ENCODE peak calls at places on chromosomes 11 and 22, in five cellular contexts. One of them, this sample, is unnamed.

GRCh38 chr11:24585192-24585591 is 88.3 kb downstream of the LUZP2 start:
- DNase-seq in GM12878: no peak
- DNase-seq in K562: no peak
- DNase-seq in HepG2: no peak
- DNase-seq in SK-N-SH: no peak
- DNase-seq in this sample: no peak

GRCh38 chr11:128687321-128687720 is 6.6 kb upstream of the FLI1 start:
- DNase-seq in SK-N-SH: peak
- DNase-seq in GM12878: no peak
- DNase-seq in HepG2: no peak
- DNase-seq in K562: peak
- DNase-seq in this sample: no peak

GRCh38 chr22:31241200-31241599 is 29.1 kb downstream of the LIMK2 start:
- DNase-seq in GM12878: no peak
- DNase-seq in SK-N-SH: no peak
- DNase-seq in HepG2: peak
- DNase-seq in K562: peak
- DNase-seq in this sample: no peak

GRCh38 chr11:44305643-44306468 is 4.1 kb downstream of the ALX4 start:
- DNase-seq in GM12878: no peak
- DNase-seq in HepG2: no peak
- DNase-seq in K562: no peak
- DNase-seq in SK-N-SH: peak
- DNase-seq in this sample: no peak

GRCh38 chr11:124763156-124763947 is 1.3 kb upstream of the ESAM start:
- DNase-seq in SK-N-SH: peak
- DNase-seq in K562: peak
- DNase-seq in HepG2: peak
- DNase-seq in GM12878: no peak
- DNase-seq in this sample: peak

GRCh38 chr11:85685131-85685819 is 720 bp downstream of the CCDC89 start:
- DNase-seq in K562: no peak
- DNase-seq in SK-N-SH: peak
- DNase-seq in HepG2: no peak
- DNase-seq in GM12878: no peak
- DNase-seq in this sample: peak

GRCh38 chr11:6618117-6619020 is 853 bp downstream of the TPP1 start:
- DNase-seq in K562: peak
- DNase-seq in HepG2: peak
- DNase-seq in SK-N-SH: no peak
- DNase-seq in GM12878: no peak
- DNase-seq in this sample: peak

GRCh38 chr11:76419896-76420295 is 24.9 kb upstream of the EMSY start:
- DNase-seq in SK-N-SH: no peak
- DNase-seq in GM12878: no peak
- DNase-seq in HepG2: peak
- DNase-seq in K562: peak
- DNase-seq in this sample: peak

GRCh38 chr11:11243790-11244469 is 109.1 kb downstream of the CSNK2A3 start:
- DNase-seq in GM12878: no peak
- DNase-seq in K562: peak
- DNase-seq in HepG2: no peak
- DNase-seq in SK-N-SH: peak
- DNase-seq in this sample: peak

GRCh38 chr11:36411202-36411640 is 98.9 kb downstream of the TRAF6 start:
- DNase-seq in HepG2: no peak
- DNase-seq in SK-N-SH: no peak
- DNase-seq in GM12878: peak
- DNase-seq in K562: no peak
- DNase-seq in this sample: no peak

GRCh38 chr22:40928657-40929056 is 22.5 kb upstream of the RBX1 start:
- DNase-seq in K562: no peak
- DNase-seq in HepG2: no peak
- DNase-seq in GM12878: no peak
- DNase-seq in SK-N-SH: peak
- DNase-seq in this sample: no peak

GRCh38 chr11:74820763-74821162 is 72.1 kb downstream of the RNF169 start:
- DNase-seq in SK-N-SH: no peak
- DNase-seq in K562: no peak
- DNase-seq in GM12878: no peak
- DNase-seq in HepG2: peak
- DNase-seq in this sample: no peak

GRCh38 chr22:18111759-18112330 is 1.2 kb downstream of the TUBA8 start:
- DNase-seq in GM12878: no peak
- DNase-seq in K562: no peak
- DNase-seq in HepG2: no peak
- DNase-seq in SK-N-SH: no peak
- DNase-seq in this sample: no peak

GRCh38 chr11:15291885-15292284 is 177.2 kb downstream of the INSC start:
- DNase-seq in SK-N-SH: no peak
- DNase-seq in HepG2: no peak
- DNase-seq in GM12878: no peak
- DNase-seq in K562: no peak
- DNase-seq in this sample: no peak

GRCh38 chr11:73095613-73096012 is 46.5 kb downstream of the FCHSD2 start:
- DNase-seq in K562: no peak
- DNase-seq in SK-N-SH: no peak
- DNase-seq in GM12878: no peak
- DNase-seq in HepG2: no peak
- DNase-seq in this sample: no peak

GRCh38 chr11:110435780-110436717 is 6.3 kb downstream of the FDX1 start:
- DNase-seq in K562: peak
- DNase-seq in HepG2: no peak
- DNase-seq in SK-N-SH: no peak
- DNase-seq in GM12878: no peak
- DNase-seq in this sample: no peak

GRCh38 chr22:19109198-19110063 is 12.8 kb downstream of the DGCR2 start:
- DNase-seq in SK-N-SH: no peak
- DNase-seq in K562: no peak
- DNase-seq in GM12878: peak
- DNase-seq in HepG2: peak
- DNase-seq in this sample: no peak

GRCh38 chr11:1422981-1423380 is 33.2 kb downstream of the BRSK2 start:
- DNase-seq in HepG2: no peak
- DNase-seq in K562: no peak
- DNase-seq in GM12878: no peak
- DNase-seq in SK-N-SH: no peak
- DNase-seq in this sample: no peak

GRCh38 chr11:46712874-46713576 is 6.0 kb upstream of the F2 start:
- DNase-seq in SK-N-SH: no peak
- DNase-seq in HepG2: no peak
- DNase-seq in K562: no peak
- DNase-seq in GM12878: no peak
- DNase-seq in this sample: no peak

GRCh38 chr11:105022998-105023397 is at the start of gene CASP5:
- DNase-seq in SK-N-SH: no peak
- DNase-seq in GM12878: no peak
- DNase-seq in HepG2: no peak
- DNase-seq in K562: no peak
- DNase-seq in this sample: no peak

GRCh38 chr11:74162688-74163467 is 7.9 kb downstream of the C2CD3 start:
- DNase-seq in HepG2: no peak
- DNase-seq in GM12878: peak
- DNase-seq in K562: no peak
- DNase-seq in SK-N-SH: no peak
- DNase-seq in this sample: no peak

GRCh38 chr22:42270512-42271190 is at the start of gene TCF20:
- DNase-seq in SK-N-SH: peak
- DNase-seq in GM12878: no peak
- DNase-seq in K562: peak
- DNase-seq in HepG2: peak
- DNase-seq in this sample: peak

GRCh38 chr11:1275021-1275420 is 34.4 kb downstream of the TOLLIP start:
- DNase-seq in GM12878: no peak
- DNase-seq in K562: no peak
- DNase-seq in HepG2: no peak
- DNase-seq in SK-N-SH: no peak
- DNase-seq in this sample: no peak

GRCh38 chr11:112797072-112797471 is 164.1 kb upstream of the NCAM1 start:
- DNase-seq in HepG2: no peak
- DNase-seq in K562: no peak
- DNase-seq in SK-N-SH: peak
- DNase-seq in GM12878: no peak
- DNase-seq in this sample: no peak

GRCh38 chr11:67384851-67385366 is 6.9 kb upstream of the RAD9A start:
- DNase-seq in SK-N-SH: no peak
- DNase-seq in GM12878: no peak
- DNase-seq in HepG2: no peak
- DNase-seq in K562: no peak
- DNase-seq in this sample: no peak
- TF ChIP-seq FOXM1 in SK-N-SH: no peak
- TF ChIP-seq FOXM1 in GM12878: no peak
- TF ChIP-seq FOXM1 in HepG2: no peak
- TF ChIP-seq FOXM1 in K562: no peak
- TF ChIP-seq FOXM1 in this sample: no peak

GRCh38 chr11:9613830-9614762 is 40.6 kb downstream of the WEE1 start:
- DNase-seq in K562: peak
- DNase-seq in HepG2: peak
- DNase-seq in SK-N-SH: peak
- DNase-seq in GM12878: peak
- DNase-seq in this sample: peak
- TF ChIP-seq FOXM1 in K562: no peak
- TF ChIP-seq FOXM1 in HepG2: no peak
- TF ChIP-seq FOXM1 in SK-N-SH: no peak
- TF ChIP-seq FOXM1 in GM12878: peak
- TF ChIP-seq FOXM1 in this sample: no peak

GRCh38 chr11:96198466-96198808 is 144.6 kb downstream of the MAML2 start:
- DNase-seq in K562: no peak
- DNase-seq in HepG2: no peak
- DNase-seq in GM12878: no peak
- DNase-seq in SK-N-SH: no peak
- DNase-seq in this sample: no peak

GRCh38 chr11:96199563-96200025 is 143.4 kb downstream of the MAML2 start:
- DNase-seq in SK-N-SH: no peak
- DNase-seq in HepG2: no peak
- DNase-seq in GM12878: no peak
- DNase-seq in K562: no peak
- DNase-seq in this sample: no peak

GRCh38 chr11:96197801-96198465 is 145.1 kb downstream of the MAML2 start:
- DNase-seq in HepG2: no peak
- DNase-seq in GM12878: no peak
- DNase-seq in K562: no peak
- DNase-seq in SK-N-SH: no peak
- DNase-seq in this sample: no peak

GRCh38 chr11:96197221-96197620 is 145.8 kb downstream of the MAML2 start:
- DNase-seq in K562: no peak
- DNase-seq in SK-N-SH: no peak
- DNase-seq in GM12878: no peak
- DNase-seq in HepG2: no peak
- DNase-seq in this sample: no peak

DNA sequence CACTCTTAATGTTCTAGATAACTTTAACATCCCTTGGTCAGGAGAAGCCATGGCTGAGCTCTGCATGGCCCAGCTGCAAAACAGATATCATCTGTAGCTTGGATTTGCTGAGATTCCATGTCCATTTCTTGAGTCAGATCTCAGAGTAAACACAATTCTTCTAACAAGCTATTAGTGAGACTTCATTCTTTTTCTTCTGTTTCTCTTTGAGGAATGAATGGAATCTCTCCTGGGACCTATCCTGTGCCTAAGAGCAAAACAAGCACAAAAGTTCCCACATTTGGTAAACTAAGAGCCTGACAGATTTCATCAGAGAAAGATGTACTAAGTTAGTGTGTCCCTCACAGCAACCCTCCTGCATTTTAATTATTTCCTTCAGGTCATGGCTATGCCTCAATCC is 142.8 kb downstream of the MAML2 start:
- DNase-seq in SK-N-SH: no peak
- DNase-seq in HepG2: no peak
- DNase-seq in K562: no peak
- DNase-seq in GM12878: no peak
- DNase-seq in this sample: no peak
- TF ChIP-seq FOXM1 in SK-N-SH: no peak
- TF ChIP-seq FOXM1 in HepG2: no peak
- TF ChIP-seq FOXM1 in K562: no peak
- TF ChIP-seq FOXM1 in GM12878: no peak
- TF ChIP-seq FOXM1 in this sample: no peak

DNA sequence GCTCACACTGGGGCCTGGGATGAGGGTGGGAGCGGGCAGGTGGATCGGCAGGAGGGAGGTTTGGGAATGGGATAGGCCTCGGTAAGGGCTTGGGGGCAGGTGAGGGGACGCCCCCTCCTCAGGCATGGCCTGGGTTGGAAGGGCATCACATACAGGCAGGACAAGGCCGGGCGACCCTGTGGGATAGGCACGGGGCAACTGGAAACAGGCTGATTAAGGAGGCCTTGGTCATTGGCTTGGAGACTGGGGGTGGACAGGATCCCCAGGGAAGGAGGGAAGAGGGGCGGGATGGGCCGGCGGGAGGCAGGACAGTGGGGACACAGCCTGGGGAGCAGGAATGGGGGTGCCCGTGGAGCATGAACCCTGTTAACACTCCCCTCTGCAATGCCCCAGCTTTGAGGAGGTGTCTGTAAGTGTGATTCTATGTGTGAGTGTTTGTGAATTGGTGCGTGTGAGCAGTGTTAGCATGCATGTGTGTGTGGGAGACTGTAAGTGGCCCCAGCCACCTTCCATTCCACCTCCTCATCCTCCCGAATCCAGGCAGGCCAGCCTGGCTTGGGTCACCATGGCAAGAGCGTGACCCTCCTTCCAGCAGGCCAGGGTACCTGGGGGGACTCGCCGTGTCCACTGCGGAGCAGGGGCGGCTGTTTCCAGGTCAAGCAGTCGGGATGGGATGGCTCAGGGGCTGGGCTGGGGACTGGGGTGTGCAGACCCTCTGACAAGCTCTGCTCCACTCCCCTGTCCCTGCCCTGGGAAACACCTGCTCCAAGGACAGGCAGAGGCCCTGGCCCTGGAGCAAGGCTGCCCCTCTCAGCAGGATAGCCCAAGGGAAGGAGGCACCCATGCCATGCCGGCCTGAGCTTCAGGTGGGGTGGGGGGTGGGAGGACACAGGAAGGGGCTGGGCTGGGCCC is 3.4 kb upstream of the PIM3 start:
- DNase-seq in K562: no peak
- DNase-seq in GM12878: no peak
- DNase-seq in SK-N-SH: no peak
- DNase-seq in HepG2: no peak
- DNase-seq in this sample: no peak
- TF ChIP-seq FOXM1 in K562: no peak
- TF ChIP-seq FOXM1 in GM12878: no peak
- TF ChIP-seq FOXM1 in SK-N-SH: no peak
- TF ChIP-seq FOXM1 in HepG2: no peak
- TF ChIP-seq FOXM1 in this sample: no peak

DNA sequence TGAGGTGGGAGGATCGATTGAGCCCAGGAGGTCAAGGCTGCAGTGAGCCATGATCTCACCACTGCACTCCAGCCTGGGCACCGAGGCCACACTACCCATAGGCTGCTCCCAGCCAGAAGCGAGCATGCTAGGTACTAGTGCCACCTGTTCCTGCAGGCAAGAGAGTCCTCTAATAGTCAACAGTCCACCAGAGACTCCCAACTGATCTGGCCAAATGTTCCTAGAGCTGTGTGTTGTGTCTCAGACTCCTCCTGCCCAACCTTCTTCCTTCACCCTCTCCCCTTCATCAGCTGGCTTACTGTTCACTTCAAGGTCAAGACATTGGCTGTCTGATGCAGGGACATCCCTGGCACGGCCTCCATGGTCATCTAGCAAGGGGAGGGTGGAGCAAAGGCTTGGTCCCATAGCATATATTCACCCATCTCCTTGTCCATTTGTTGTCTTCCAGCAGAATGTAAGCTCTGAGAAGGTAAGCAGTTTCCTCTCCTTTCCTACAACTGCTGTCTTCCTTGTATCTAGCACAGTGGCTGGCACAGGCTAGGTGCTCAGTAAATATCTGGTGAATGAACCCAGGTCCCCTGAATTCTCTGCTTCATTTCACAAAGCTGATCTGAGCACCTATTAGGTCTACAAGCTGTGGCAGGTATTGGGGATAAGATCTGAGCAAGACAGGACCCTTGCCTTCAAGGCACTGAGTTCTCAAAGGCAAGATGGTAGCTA is 126.2 kb upstream of the SERPIND1 start:
- DNase-seq in HepG2: no peak
- DNase-seq in K562: no peak
- DNase-seq in SK-N-SH: no peak
- DNase-seq in GM12878: no peak
- DNase-seq in this sample: no peak
- TF ChIP-seq FOXM1 in HepG2: no peak
- TF ChIP-seq FOXM1 in K562: no peak
- TF ChIP-seq FOXM1 in SK-N-SH: no peak
- TF ChIP-seq FOXM1 in GM12878: no peak
- TF ChIP-seq FOXM1 in this sample: no peak